ENCODE peak calls at places on chromosomes 5 and 9, in five cellular contexts. One of them, this sample, is unnamed.
A peak's percentile ranks its signal among the peaks of the same experiment; 100 is the strongest.

GRCh38 chr5:175617447-175617846 is 40.4 kb upstream of the HRH2 start:
- DNase-seq in HCT116: no peak
- DNase-seq in HepG2: no peak
- DNase-seq in GM12878: no peak
- DNase-seq in K562: peak; percentile 15
- DNase-seq in this sample: peak; percentile 63

GRCh38 chr5:131984945-131985665 is 26.4 kb downstream of the ACSL6 start:
- DNase-seq in HCT116: no peak
- DNase-seq in HepG2: no peak
- DNase-seq in GM12878: no peak
- DNase-seq in K562: no peak
- DNase-seq in this sample: no peak

GRCh38 chr5:157113007-157113406 is 4.2 kb upstream of the HAVCR2 start:
- DNase-seq in HCT116: no peak
- DNase-seq in HepG2: no peak
- DNase-seq in GM12878: no peak
- DNase-seq in K562: no peak
- DNase-seq in this sample: no peak

GRCh38 chr9:132090771-132091170 is 11.1 kb upstream of the MED27 start:
- DNase-seq in HCT116: no peak
- DNase-seq in HepG2: no peak
- DNase-seq in GM12878: no peak
- DNase-seq in K562: no peak
- DNase-seq in this sample: no peak

GRCh38 chr5:140312067-140312790 is 9.3 kb upstream of the PFDN1 start:
- DNase-seq in HCT116: no peak
- DNase-seq in HepG2: no peak
- DNase-seq in GM12878: no peak
- DNase-seq in K562: no peak
- DNase-seq in this sample: peak; percentile 39

GRCh38 chr5:66113160-66113559 is 30.9 kb upstream of the SREK1 start:
- DNase-seq in HCT116: peak; percentile 33
- DNase-seq in HepG2: peak; percentile 5
- DNase-seq in GM12878: no peak
- DNase-seq in K562: no peak
- DNase-seq in this sample: no peak

GRCh38 chr5:154850255-154851062 is at the start of gene FAXDC2:
- DNase-seq in HCT116: no peak
- DNase-seq in HepG2: peak; percentile 78
- DNase-seq in GM12878: no peak
- DNase-seq in K562: peak; percentile 63
- DNase-seq in this sample: peak; percentile 89

GRCh38 chr5:137604348-137605095 is 105.4 kb upstream of the SPOCK1 start:
- DNase-seq in HCT116: no peak
- DNase-seq in HepG2: no peak
- DNase-seq in GM12878: no peak
- DNase-seq in K562: no peak
- DNase-seq in this sample: peak; percentile 60

GRCh38 chr9:4177970-4178758 is 121.7 kb downstream of the GLIS3 start:
- DNase-seq in HCT116: no peak
- DNase-seq in HepG2: peak; percentile 7
- DNase-seq in GM12878: no peak
- DNase-seq in K562: no peak
- DNase-seq in this sample: no peak

GRCh38 chr9:36924071-36924470 is 110.0 kb downstream of the PAX5 start:
- DNase-seq in HCT116: peak; percentile 87
- DNase-seq in HepG2: peak; percentile 45
- DNase-seq in GM12878: peak; percentile 30
- DNase-seq in K562: peak; percentile 18
- DNase-seq in this sample: no peak

GRCh38 chr5:131986161-131986912 is 25.1 kb downstream of the ACSL6 start:
- DNase-seq in HCT116: no peak
- DNase-seq in HepG2: no peak
- DNase-seq in GM12878: no peak
- DNase-seq in K562: no peak
- DNase-seq in this sample: no peak

GRCh38 chr9:133483611-133484010 is 4.7 kb upstream of the SLC2A6 start:
- DNase-seq in HCT116: no peak
- DNase-seq in HepG2: no peak
- DNase-seq in GM12878: no peak
- DNase-seq in K562: no peak
- DNase-seq in this sample: no peak

GRCh38 chr5:180787025-180787424 is 15.6 kb downstream of the MGAT1 start:
- DNase-seq in HCT116: no peak
- DNase-seq in HepG2: no peak
- DNase-seq in GM12878: no peak
- DNase-seq in K562: no peak
- DNase-seq in this sample: no peak

GRCh38 chr5:67301285-67301904 is 104.8 kb upstream of the CD180 start:
- DNase-seq in HCT116: no peak
- DNase-seq in HepG2: no peak
- DNase-seq in GM12878: no peak
- DNase-seq in K562: no peak
- DNase-seq in this sample: no peak

GRCh38 chr5:142587354-142587965 is 98.4 kb downstream of the FGF1 start:
- DNase-seq in HCT116: peak; percentile 12
- DNase-seq in HepG2: peak; percentile 15
- DNase-seq in GM12878: no peak
- DNase-seq in K562: peak; percentile 38
- DNase-seq in this sample: peak; percentile 93
- TF ChIP-seq REST in HCT116: no peak
- TF ChIP-seq REST in HepG2: no peak
- TF ChIP-seq REST in GM12878: no peak
- TF ChIP-seq REST in K562: no peak
- TF ChIP-seq REST in this sample: no peak

GRCh38 chr5:172906436-172906835 is 52.8 kb upstream of the RPL26L1 start:
- DNase-seq in HCT116: no peak
- DNase-seq in HepG2: no peak
- DNase-seq in GM12878: peak; percentile 57
- DNase-seq in K562: no peak
- DNase-seq in this sample: no peak

GRCh38 chr5:172904312-172904642 is 54.9 kb upstream of the RPL26L1 start:
- DNase-seq in HCT116: no peak
- DNase-seq in HepG2: no peak
- DNase-seq in GM12878: no peak
- DNase-seq in K562: no peak
- DNase-seq in this sample: no peak

GRCh38 chr5:172905771-172906170 is 53.5 kb upstream of the RPL26L1 start:
- DNase-seq in HCT116: no peak
- DNase-seq in HepG2: no peak
- DNase-seq in GM12878: no peak
- DNase-seq in K562: no peak
- DNase-seq in this sample: peak; percentile 30

GRCh38 chr5:172904643-172905345 is 54.4 kb upstream of the RPL26L1 start:
- DNase-seq in HCT116: peak; percentile 48
- DNase-seq in HepG2: peak; percentile 19
- DNase-seq in GM12878: no peak
- DNase-seq in K562: no peak
- DNase-seq in this sample: peak; percentile 17

DNA sequence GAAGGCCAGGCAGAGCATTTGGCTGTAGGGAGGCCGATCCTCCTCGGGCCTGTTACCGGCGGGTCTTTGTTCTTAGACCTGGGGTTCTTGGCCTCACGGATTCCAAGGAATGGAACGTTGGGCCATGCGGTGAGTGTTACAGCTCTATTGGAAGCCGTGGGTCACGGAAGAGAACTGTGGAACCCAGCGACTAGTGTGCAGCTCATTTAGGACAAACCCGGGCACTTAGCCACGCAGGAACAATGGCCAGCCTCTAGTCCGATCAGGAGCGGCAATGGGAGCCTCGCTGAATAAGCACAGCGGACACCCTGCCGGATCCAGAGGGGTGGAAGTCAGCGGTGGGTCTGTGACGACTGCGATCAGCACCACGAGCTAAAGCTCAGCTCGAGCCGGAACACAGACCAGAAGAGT is 53.9 kb upstream of the RPL26L1 start:
- DNase-seq in HCT116: no peak
- DNase-seq in HepG2: no peak
- DNase-seq in GM12878: no peak
- DNase-seq in K562: no peak
- DNase-seq in this sample: no peak
- TF ChIP-seq EZH2 in HCT116: no peak
- TF ChIP-seq EZH2 in HepG2: no peak
- TF ChIP-seq EZH2 in GM12878: no peak
- TF ChIP-seq EZH2 in K562: no peak
- TF ChIP-seq EZH2 in this sample: no peak

GRCh38 chr9:33068991-33069390 is 7.5 kb downstream of the SMU1 start:
- DNase-seq in HCT116: no peak
- DNase-seq in HepG2: no peak
- DNase-seq in GM12878: no peak
- DNase-seq in K562: no peak
- DNase-seq in this sample: no peak

GRCh38 chr9:33065157-33066076 is 11.1 kb downstream of the SMU1 start:
- DNase-seq in HCT116: no peak
- DNase-seq in HepG2: no peak
- DNase-seq in GM12878: peak; percentile 60
- DNase-seq in K562: no peak
- DNase-seq in this sample: no peak
- H3K4me3 ChIP-seq in HCT116: no peak overlapping the region
- H3K4me3 ChIP-seq in HepG2: no peak overlapping the region
- H3K4me3 ChIP-seq in GM12878: peak overlapping the region; percentile 30
- H3K4me3 ChIP-seq in K562: no peak overlapping the region
- H3K4me3 ChIP-seq in this sample: no peak overlapping the region

DNA sequence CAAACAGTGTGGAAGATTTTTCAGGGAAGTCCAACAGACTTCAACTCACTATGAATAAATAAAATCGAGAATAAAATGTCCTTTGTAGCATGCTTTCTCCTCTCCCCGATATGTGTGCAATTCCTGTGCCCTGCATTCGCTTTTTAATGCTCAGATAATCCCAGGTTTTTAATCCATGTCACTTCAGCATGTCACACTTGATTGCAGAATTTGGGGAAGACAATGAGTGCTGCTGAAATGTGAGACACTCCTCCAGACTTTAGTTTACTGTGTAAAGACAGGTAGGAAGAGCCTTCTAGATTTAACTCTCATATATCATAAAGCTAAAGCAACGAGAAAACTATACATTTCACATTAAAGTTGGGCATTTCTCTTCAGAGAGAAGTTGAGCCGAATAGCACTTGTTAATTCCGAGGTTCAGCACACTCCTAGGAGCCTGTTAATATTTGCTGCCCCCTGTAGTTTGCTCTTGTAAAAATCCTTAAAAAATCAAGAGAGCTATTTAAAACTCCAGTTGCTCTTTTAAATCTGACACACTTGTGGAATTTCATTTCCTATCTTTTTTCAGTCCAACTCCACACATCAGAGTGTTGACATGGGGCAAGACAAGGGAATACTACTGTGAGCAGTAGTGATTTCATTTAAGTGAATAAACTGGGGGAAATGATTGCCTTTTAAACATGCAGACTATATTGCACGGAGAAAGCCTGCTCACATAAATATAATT is 1096.1 kb upstream of the DMAC1 start:
- DNase-seq in HCT116: no peak
- DNase-seq in HepG2: peak; percentile 30
- DNase-seq in GM12878: no peak
- DNase-seq in K562: no peak
- DNase-seq in this sample: peak; percentile 79
- TF ChIP-seq REST in HCT116: no peak
- TF ChIP-seq REST in HepG2: no peak
- TF ChIP-seq REST in GM12878: no peak
- TF ChIP-seq REST in K562: no peak
- TF ChIP-seq REST in this sample: no peak